ENCODE peak calls at places on chromosomes 16 and 17, in eight cellular contexts. O, A, F, L, R, Y, X and B are unnamed samples.

GRCh38 chr16:73771676-73772075 is 524.9 kb upstream of the PSMD7 start:
- DNase-seq in F (no peak), X (no peak), A (no peak), L (no peak), R (no peak), Y (no peak), O (no peak), B (peak; percentile 63)

GRCh38 chr17:56324676-56325075 is 171.4 kb downstream of the ANKFN1 start:
- DNase-seq in X (no peak), R (no peak), O (no peak), F (no peak), Y (no peak), L (no peak), A (no peak), B (no peak)

GRCh38 chr17:55664287-55664686 is 58.4 kb downstream of the TMEM100 start:
- DNase-seq in L (no peak), F (no peak), R (no peak), O (peak; percentile 28), A (peak; percentile 90), X (no peak), Y (no peak), B (no peak)

GRCh38 chr17:19270347-19270950 is 33.3 kb downstream of the EPN2 start:
- DNase-seq in R (no peak), Y (no peak), L (no peak), O (no peak), A (no peak), X (no peak), F (no peak), B (no peak)

GRCh38 chr16:3716831-3717234 is 491 bp downstream of the TRAP1 start:
- DNase-seq in X (no peak), Y (no peak), F (peak; percentile 29), A (peak; percentile 84), O (no peak), R (peak; percentile 32), L (no peak), B (no peak)

GRCh38 chr16:56349086-56349415 is 76.3 kb downstream of the AMFR start:
- DNase-seq in X (no peak), Y (no peak), A (no peak), L (no peak), F (no peak), O (no peak), R (no peak), B (no peak)

GRCh38 chr16:74936902-74937560 is 47.9 kb downstream of the WDR59 start:
- DNase-seq in X (peak; percentile 32), Y (no peak), L (no peak), F (no peak), R (no peak), O (peak; percentile 62), A (no peak), B (peak; percentile 83)

GRCh38 chr17:61713035-61713434 is 122.0 kb upstream of the NACA2 start:
- DNase-seq in L (no peak), X (no peak), O (no peak), R (no peak), A (no peak), F (no peak), Y (no peak), B (no peak)

GRCh38 chr16:3065069-3065741 is at the start of gene IL32:
- DNase-seq in Y (no peak), F (no peak), X (peak; percentile 86), L (no peak), O (no peak), A (no peak), R (peak; percentile 93), B (peak; percentile 61)

GRCh38 chr17:43905985-43906852 is 1.1 kb downstream of the MPP2 start:
- DNase-seq in Y (no peak), F (peak; percentile 77), A (no peak), X (peak; percentile 58), L (no peak), R (peak; percentile 52), O (no peak), B (peak; percentile 47)

GRCh38 chr17:72117748-72118587 is 2.9 kb upstream of the SOX9 start:
- DNase-seq in Y (no peak), L (no peak), X (no peak), O (no peak), A (no peak), R (peak; percentile 37), F (no peak), B (peak; percentile 30)

GRCh38 chr17:35130392-35130791 is 9.0 kb downstream of the FNDC8 start:
- DNase-seq in O (no peak), R (no peak), A (no peak), L (no peak), Y (no peak), X (no peak), F (no peak), B (no peak)

GRCh38 chr17:56292010-56292409 is 138.7 kb downstream of the ANKFN1 start:
- DNase-seq in O (no peak), X (peak; percentile 76), F (no peak), A (no peak), L (no peak), Y (no peak), R (no peak), B (peak; percentile 83)

GRCh38 chr17:76051571-76051970 is 20.7 kb downstream of the SRP68 start:
- DNase-seq in X (no peak), O (no peak), Y (no peak), A (no peak), F (no peak), R (no peak), L (no peak), B (no peak)

GRCh38 chr17:76054112-76054476 is 18.2 kb downstream of the SRP68 start:
- DNase-seq in O (no peak), R (no peak), F (no peak), L (no peak), A (no peak), X (peak; percentile 40), Y (no peak), B (peak; percentile 62)

GRCh38 chr17:76050226-76051070 is 21.9 kb downstream of the SRP68 start:
- DNase-seq in A (no peak), L (no peak), R (no peak), F (no peak), Y (no peak), X (no peak), O (no peak), B (no peak)

GRCh38 chr17:76051071-76051467 is 21.2 kb downstream of the SRP68 start:
- DNase-seq in O (no peak), Y (no peak), X (no peak), F (no peak), R (no peak), L (no peak), A (no peak), B (peak; percentile 47)

GRCh38 chr17:76053230-76054111 is 18.8 kb downstream of the SRP68 start:
- DNase-seq in Y (no peak), F (no peak), R (no peak), O (no peak), X (peak; percentile 64), A (no peak), L (no peak), B (peak; percentile 78)
- H3K4me3 ChIP-seq in Y (no peak overlapping the region), F (no peak overlapping the region), R (no peak overlapping the region), O (no peak overlapping the region), X (no peak overlapping the region), A (no peak overlapping the region), L (no peak overlapping the region), B (no peak overlapping the region)

DNA sequence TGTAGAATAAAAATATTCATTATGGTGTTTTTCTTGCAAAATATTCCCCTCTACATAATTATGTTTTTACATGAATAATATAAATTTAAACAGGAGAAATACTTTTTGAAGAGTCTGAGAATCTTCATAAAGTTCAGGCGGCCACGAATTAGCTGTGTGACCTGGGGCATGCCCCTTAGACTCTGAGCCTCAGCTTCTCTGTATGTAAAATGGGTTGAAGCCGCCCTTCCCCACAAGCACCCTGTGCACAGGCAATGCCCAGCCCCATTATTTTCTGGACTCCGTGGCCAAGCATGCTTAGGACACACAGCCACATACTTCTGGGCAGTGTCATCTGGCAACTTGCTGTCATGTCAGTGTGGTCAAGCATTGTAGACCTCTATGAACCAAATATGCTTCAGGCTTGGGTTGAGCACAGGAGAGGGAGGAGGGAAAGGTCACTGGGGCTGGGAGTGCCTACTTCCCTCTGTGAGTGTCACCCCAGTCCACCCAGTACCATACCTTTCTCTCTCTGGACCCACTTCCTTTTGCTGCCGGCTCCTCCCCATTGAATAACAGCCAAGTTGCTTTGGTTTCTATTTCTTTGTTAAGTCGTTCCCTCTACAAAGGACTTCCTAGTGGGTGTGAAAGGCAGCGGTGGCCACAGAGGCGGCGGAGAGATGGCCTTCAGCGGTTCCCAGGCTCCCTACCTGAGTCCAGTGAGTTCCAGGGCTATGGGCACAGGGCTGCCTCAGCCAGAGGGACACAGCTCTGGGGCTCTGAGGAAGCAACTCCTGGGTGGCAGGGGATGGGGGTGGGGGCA is at the start of gene LGALS9:
- DNase-seq in L (no peak), R (peak; percentile 34), Y (no peak), X (peak; percentile 16), O (peak; percentile 56), F (no peak), A (no peak), B (no peak)
- H3K4me3 ChIP-seq in L (no peak within 1 kb of the TSS), R (no peak within 1 kb of the TSS), Y (no peak within 1 kb of the TSS), X (no peak within 1 kb of the TSS), O (peak within 1 kb of the TSS; percentile 54), F (no peak within 1 kb of the TSS), A (no peak within 1 kb of the TSS), B (no peak within 1 kb of the TSS)

DNA sequence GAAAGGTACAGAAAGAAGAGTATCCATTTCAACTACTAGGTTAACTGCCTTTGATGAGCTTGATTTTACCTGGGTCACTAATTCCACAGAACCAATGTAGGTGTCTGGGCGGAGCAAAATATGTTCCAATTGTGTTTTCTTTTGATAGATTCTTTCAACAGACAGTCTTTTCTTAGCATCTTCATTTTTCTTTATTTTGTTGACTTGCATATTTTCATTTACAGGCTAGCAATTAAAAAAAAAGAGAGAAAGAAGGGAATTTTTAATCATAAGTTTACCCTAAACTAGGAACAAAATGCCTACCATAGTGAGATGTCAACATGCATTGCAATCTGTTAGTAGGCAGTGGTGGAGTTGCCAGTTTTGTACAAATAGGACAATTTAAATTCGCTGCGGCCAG is 1.0 kb downstream of the TOP2A start:
- DNase-seq in Y (no peak), X (no peak), L (no peak), A (peak; percentile 54), O (no peak), R (no peak), F (no peak), B (no peak)
- H3K4me3 ChIP-seq in Y (peak overlapping the region; percentile 95), X (peak overlapping the region; percentile 84), L (peak overlapping the region; percentile 86), A (peak overlapping the region; percentile 85), O (peak overlapping the region; percentile 54), R (no peak overlapping the region), F (peak overlapping the region; percentile 95), B (peak overlapping the region; percentile 92)

GRCh38 chr17:42248351-42249179 is 27.6 kb downstream of the STAT5B start:
- DNase-seq in A (peak; percentile 94), O (peak; percentile 79), Y (no peak), F (no peak), L (no peak), X (peak; percentile 98), R (peak; percentile 75), B (peak; percentile 82)

GRCh38 chr17:42243493-42243982 is 32.7 kb downstream of the STAT5B start:
- DNase-seq in Y (no peak), L (no peak), A (no peak), O (no peak), R (no peak), F (no peak), X (no peak), B (no peak)

GRCh38 chr17:42247734-42248133 is 28.5 kb downstream of the STAT5B start:
- DNase-seq in A (no peak), O (peak; percentile 34), L (no peak), X (peak; percentile 61), F (no peak), Y (no peak), R (no peak), B (peak; percentile 40)

GRCh38 chr17:42249681-42250446 is 26.3 kb downstream of the STAT5B start:
- DNase-seq in O (no peak), X (no peak), R (no peak), Y (no peak), F (no peak), L (no peak), A (no peak), B (no peak)

GRCh38 chr17:42246515-42246914 is 29.7 kb downstream of the STAT5B start:
- DNase-seq in X (no peak), L (no peak), Y (no peak), O (no peak), R (peak; percentile 48), A (no peak), F (no peak), B (peak; percentile 38)
- H3K4me3 ChIP-seq in X (no peak overlapping the region), L (peak overlapping the region; percentile 20), Y (no peak overlapping the region), O (no peak overlapping the region), R (no peak overlapping the region), A (no peak overlapping the region), F (no peak overlapping the region), B (no peak overlapping the region)